ENCODE peak calls at places on chromosomes 6 and 20, in nine cellular contexts. T, V, B, L, Y, F, W, A and Z are unnamed samples.

GRCh38 chr6:88952065-88952704 is 11.2 kb downstream of the RNGTT start:
- DNase-seq in B (no peak), T (no peak), L (no peak), W (no peak), Y (no peak), V (no peak), A (no peak), F (no peak), Z (no peak)

GRCh38 chr6:137848672-137849071 is 18.4 kb upstream of the TNFAIP3 start:
- DNase-seq in W (no peak), Y (no peak), T (no peak), L (no peak), B (no peak), V (no peak), F (no peak), A (no peak), Z (no peak)

GRCh38 chr20:25336561-25337422 is 53.8 kb downstream of the ABHD12 start:
- DNase-seq in L (no peak), B (peak; percentile 71), T (no peak), V (no peak), Y (peak; percentile 37), F (no peak), W (no peak), A (no peak), Z (peak; percentile 50)

GRCh38 chr20:4366076-4366475 is 350.7 kb upstream of the RNF24 start:
- DNase-seq in T (no peak), L (no peak), Y (no peak), F (no peak), A (no peak), V (no peak), B (no peak), W (no peak), Z (no peak)

GRCh38 chr20:36744764-36745191 is 1.1 kb downstream of the NDRG3 start:
- DNase-seq in F (peak; percentile 81), L (peak; percentile 67), A (peak; percentile 56), T (no peak), B (no peak), Y (no peak), W (no peak), V (no peak), Z (no peak)

GRCh38 chr20:62394248-62395245 is 7.6 kb downstream of the RPS21 start:
- DNase-seq in B (no peak), W (no peak), A (no peak), L (no peak), V (no peak), T (no peak), F (no peak), Y (no peak), Z (no peak)

GRCh38 chr6:107841265-107841650 is 17.1 kb upstream of the SCML4 start:
- DNase-seq in T (no peak), W (no peak), B (no peak), A (no peak), Y (no peak), L (no peak), F (no peak), V (no peak), Z (no peak)

GRCh38 chr6:161031721-161032495 is 40.3 kb downstream of the MAP3K4 start:
- DNase-seq in W (no peak), Y (no peak), B (no peak), V (no peak), L (no peak), F (no peak), T (no peak), A (no peak), Z (no peak)

GRCh38 chr6:149852180-149852579 is 12.0 kb downstream of the LRP11 start:
- DNase-seq in T (no peak), L (no peak), W (no peak), A (no peak), B (no peak), V (no peak), Y (peak; percentile 19), F (peak; percentile 36), Z (no peak)

GRCh38 chr6:82988904-82989303 is 76.7 kb downstream of the UBE3D start:
- DNase-seq in A (no peak), T (no peak), Y (no peak), B (no peak), F (no peak), W (no peak), L (no peak), V (no peak), Z (no peak)

GRCh38 chr20:52056203-52057062 is 135.1 kb downstream of the ZFP64 start:
- DNase-seq in T (no peak), L (no peak), A (no peak), B (peak; percentile 46), V (no peak), Y (no peak), W (no peak), F (no peak), Z (no peak)

GRCh38 chr20:46119028-46119546 is 973 bp downstream of the CD40 start:
- DNase-seq in F (no peak), Y (no peak), W (no peak), B (no peak), A (no peak), V (no peak), L (no peak), T (no peak), Z (peak; percentile 74)

GRCh38 chr20:62466071-62466760 is 9.6 kb downstream of the GATA5 start:
- DNase-seq in W (no peak), V (no peak), F (no peak), B (no peak), Y (no peak), A (no peak), L (no peak), T (no peak), Z (no peak)

GRCh38 chr6:134822920-134823430 is 126.9 kb downstream of the ALDH8A1 start:
- DNase-seq in B (peak; percentile 82), W (no peak), Y (peak; percentile 84), A (no peak), V (no peak), F (peak; percentile 41), L (peak; percentile 18), T (peak; percentile 77), Z (peak; percentile 59)

GRCh38 chr6:24064106-24064505 is 61.9 kb upstream of the NRSN1 start:
- DNase-seq in B (peak; percentile 18), T (no peak), A (no peak), L (no peak), Y (peak; percentile 42), W (no peak), F (no peak), V (no peak), Z (no peak)

GRCh38 chr20:44745560-44746366 is at the start of gene KCNK15:
- DNase-seq in A (no peak), F (peak; percentile 61), V (no peak), W (peak; percentile 77), Y (no peak), B (no peak), T (no peak), L (no peak), Z (no peak)

GRCh38 chr20:57351042-57351783 is at the start of gene RAE1:
- DNase-seq in V (peak; percentile 15), T (peak; percentile 80), F (peak; percentile 93), Y (peak; percentile 95), L (peak; percentile 83), W (peak; percentile 95), B (peak; percentile 92), A (peak; percentile 92), Z (peak; percentile 87)

GRCh38 chr20:57346477-57346876 is 4.6 kb upstream of the RAE1 start:
- DNase-seq in A (peak; percentile 65), Y (peak; percentile 80), V (no peak), F (peak; percentile 48), B (peak; percentile 69), W (peak; percentile 86), T (peak; percentile 87), L (peak; percentile 20), Z (peak; percentile 78)

GRCh38 chr20:57350086-57350710 is 857 bp upstream of the RAE1 start:
- DNase-seq in W (no peak), B (no peak), A (no peak), V (no peak), T (no peak), F (no peak), Y (no peak), L (no peak), Z (no peak)

GRCh38 chr20:57342829-57343228 is 8.2 kb upstream of the RAE1 start:
- DNase-seq in L (no peak), W (no peak), Y (no peak), F (no peak), A (no peak), T (no peak), V (no peak), B (no peak), Z (no peak)

DNA sequence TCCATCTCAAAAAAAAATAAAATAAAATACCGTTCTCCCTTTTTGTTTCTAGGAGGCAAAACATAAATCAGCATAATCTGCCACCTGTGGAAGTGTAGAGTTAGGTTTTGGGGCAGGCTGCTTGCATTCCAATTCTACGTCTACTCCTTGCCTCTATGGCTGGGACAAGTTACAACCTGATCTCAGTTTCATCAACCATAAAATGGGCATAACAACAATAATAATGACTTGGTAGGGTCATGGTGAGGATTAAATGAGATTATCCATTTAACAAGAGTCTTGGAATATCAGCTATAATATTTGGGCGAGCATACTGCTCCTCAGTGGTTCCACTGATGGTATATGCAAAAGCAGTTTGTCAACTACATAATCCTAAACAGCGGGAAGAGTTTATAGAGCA is 3.7 kb upstream of the RAE1 start:
- DNase-seq in B (no peak), V (no peak), W (no peak), T (no peak), L (no peak), Y (no peak), A (no peak), F (no peak), Z (no peak)
- TF ChIP-seq POLR2A in B (no peak), V (no peak), W (no peak), T (no peak), L (no peak), Y (no peak), A (no peak), F (no peak), Z (no peak)

DNA sequence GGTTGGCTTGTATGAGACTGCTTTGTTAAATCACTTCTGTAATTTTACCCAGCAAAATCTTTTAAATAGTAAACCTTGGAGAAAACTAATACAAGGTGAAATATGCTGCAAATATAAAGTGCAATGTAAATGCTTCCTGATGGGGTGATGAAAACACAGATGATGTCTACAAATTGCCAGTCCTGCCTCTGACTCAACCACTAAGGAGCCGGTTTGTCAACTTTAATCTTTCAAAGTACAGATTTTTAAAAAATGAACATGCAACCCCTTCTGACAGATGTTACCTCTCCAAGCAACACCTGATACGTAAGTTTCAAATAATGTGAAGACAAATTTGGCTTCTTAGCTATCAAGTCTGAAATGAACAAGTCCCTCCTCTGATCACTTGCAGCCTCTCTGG is 196.1 kb downstream of the MYLK4 start:
- DNase-seq in Y (no peak), A (no peak), F (no peak), V (no peak), T (no peak), L (no peak), B (no peak), W (no peak), Z (no peak)
- TF ChIP-seq CTCF in Y (no peak), A (no peak), F (no peak), V (no peak), T (no peak), L (no peak), B (no peak), W (no peak), Z (no peak)

GRCh38 chr6:100453701-100454521 is 10.8 kb downstream of the SIM1 start:
- DNase-seq in Y (no peak), B (no peak), V (no peak), W (no peak), L (no peak), F (no peak), A (peak; percentile 58), T (no peak), Z (no peak)
- TF ChIP-seq POLR2A in Y (no peak), B (no peak), V (no peak), W (no peak), L (no peak), F (no peak), A (no peak), T (no peak), Z (no peak)

GRCh38 chr6:43969158-43969981 is 157.9 kb downstream of the MRPL14 start:
- DNase-seq in W (no peak), T (no peak), L (no peak), F (no peak), A (no peak), B (no peak), Y (no peak), V (no peak), Z (no peak)
- TF ChIP-seq CTCF in W (no peak), T (no peak), L (no peak), F (no peak), A (no peak), B (no peak), Y (no peak), V (no peak), Z (no peak)